ENCODE peak calls at places on chromosomes 16 and 17, in six cellular contexts. A is HL-60, E is esophagus muscularis mucosa, C is spleen, Z is breast epithelium, P is HepG2. R is an unnamed sample.

GRCh38 chr16:46555981-46556380 is 65.2 kb downstream of the SHCBP1 start:
- DNase-seq in A (no peak), E (no peak), C (no peak), Z (no peak), P (no peak), R (no peak)

GRCh38 chr17:14149751-14150150 is 80.4 kb downstream of the COX10 start:
- DNase-seq in A (no peak), E (no peak), C (no peak), Z (no peak), P (no peak), R (peak)

GRCh38 chr16:8675183-8676159 is 1.1 kb downstream of the ABAT start:
- DNase-seq in A (no peak), E (no peak), C (peak), Z (no peak), P (peak), R (no peak)

GRCh38 chr16:13909872-13910303 is 10.1 kb upstream of the ERCC4 start:
- DNase-seq in A (no peak), E (no peak), C (no peak), Z (no peak), P (peak), R (no peak)

GRCh38 chr16:59973966-59974365 is 1239.8 kb upstream of the GOT2 start:
- DNase-seq in A (no peak), E (no peak), C (no peak), Z (no peak), P (no peak), R (no peak)

GRCh38 chr17:1030684-1031557 is 34.0 kb downstream of the TIMM22 start:
- DNase-seq in A (no peak), E (no peak), C (no peak), Z (no peak), P (no peak), R (no peak)

GRCh38 chr16:69476920-69477418 is 52.5 kb downstream of the CYB5B start:
- DNase-seq in A (no peak), E (no peak), C (no peak), Z (no peak), P (peak), R (no peak)

GRCh38 chr16:53754938-53755910 is 51.3 kb downstream of the FTO start:
- DNase-seq in A (no peak), E (no peak), C (no peak), Z (no peak), P (no peak), R (peak)

GRCh38 chr16:82016964-82017363 is 5.7 kb upstream of the SDR42E1 start:
- DNase-seq in A (no peak), E (no peak), C (no peak), Z (no peak), P (no peak), R (no peak)

GRCh38 chr16:50530277-50531236 is 17.6 kb upstream of the NKD1 start:
- DNase-seq in A (no peak), E (peak), C (peak), Z (no peak), P (peak), R (no peak)

GRCh38 chr16:22787456-22788189 is 26.3 kb upstream of the HS3ST2 start:
- DNase-seq in A (peak), E (no peak), C (no peak), Z (no peak), P (no peak), R (peak)

GRCh38 chr16:11180489-11180888 is 75.5 kb downstream of the SOCS1 start:
- DNase-seq in A (no peak), E (no peak), C (no peak), Z (no peak), P (no peak), R (peak)

GRCh38 chr16:87468550-87468949 is 24.3 kb downstream of the ZCCHC14 start:
- DNase-seq in A (no peak), E (no peak), C (no peak), Z (no peak), P (no peak), R (no peak)

GRCh38 chr16:81586421-81586820 is 141.8 kb downstream of the CMIP start:
- DNase-seq in A (no peak), E (no peak), C (no peak), Z (no peak), P (no peak), R (no peak)

GRCh38 chr17:10072086-10072485 is 126.3 kb downstream of the GAS7 start:
- DNase-seq in A (no peak), E (no peak), C (no peak), Z (no peak), P (no peak), R (no peak)

GRCh38 chr16:20901441-20902112 is 1.0 kb downstream of the LYRM1 start:
- DNase-seq in A (no peak), E (no peak), C (peak), Z (peak), P (peak), R (peak)

GRCh38 chr16:71789136-71789535 is 19.5 kb downstream of the AP1G1 start:
- DNase-seq in A (no peak), E (no peak), C (no peak), Z (no peak), P (no peak), R (no peak)

GRCh38 chr16:4415538-4416199 is 727 bp downstream of the CORO7 start:
- DNase-seq in A (peak), E (no peak), C (peak), Z (no peak), P (peak), R (peak)

GRCh38 chr17:1331708-1332107 is 52.2 kb downstream of the TRARG1 start:
- DNase-seq in A (no peak), E (no peak), C (no peak), Z (no peak), P (no peak), R (no peak)

GRCh38 chr16:57999366-57999970 is 1.0 kb downstream of the ZNF319 start:
- DNase-seq in A (no peak), E (no peak), C (no peak), Z (no peak), P (peak), R (no peak)

GRCh38 chr16:54936086-54936978 is 5.7 kb downstream of the IRX5 start:
- DNase-seq in A (peak), E (peak), C (no peak), Z (no peak), P (no peak), R (no peak)

GRCh38 chr17:49519781-49520180 is 24.7 kb downstream of the NGFR start:
- DNase-seq in A (no peak), E (no peak), C (no peak), Z (peak), P (no peak), R (no peak)

GRCh38 chr16:68084504-68085258 is 489 bp upstream of the NFATC3 start:
- DNase-seq in A (peak), E (peak), C (peak), Z (peak), P (peak), R (peak)
- TF ChIP-seq POLR2AphosphoS5 in A (peak), E (peak), C (peak), Z (peak), P (peak), R (peak)

GRCh38 chr17:80826955-80827645 is 164.5 kb upstream of the CHMP6 start:
- DNase-seq in A (no peak), E (no peak), C (peak), Z (peak), P (no peak), R (no peak)

GRCh38 chr17:80826346-80826954 is 165.2 kb upstream of the CHMP6 start:
- DNase-seq in A (no peak), E (no peak), C (no peak), Z (peak), P (no peak), R (no peak)

GRCh38 chr17:80829166-80829813 is 162.4 kb upstream of the CHMP6 start:
- DNase-seq in A (no peak), E (no peak), C (no peak), Z (peak), P (no peak), R (no peak)

GRCh38 chr17:80825471-80826345 is 165.9 kb upstream of the CHMP6 start:
- DNase-seq in A (no peak), E (no peak), C (peak), Z (peak), P (no peak), R (no peak)

GRCh38 chr17:80827646-80828643 is 163.7 kb upstream of the CHMP6 start:
- DNase-seq in A (no peak), E (no peak), C (peak), Z (peak), P (no peak), R (no peak)
- TF ChIP-seq POLR2AphosphoS5 in A (no peak), E (no peak), C (no peak), Z (no peak), P (no peak), R (no peak)

DNA sequence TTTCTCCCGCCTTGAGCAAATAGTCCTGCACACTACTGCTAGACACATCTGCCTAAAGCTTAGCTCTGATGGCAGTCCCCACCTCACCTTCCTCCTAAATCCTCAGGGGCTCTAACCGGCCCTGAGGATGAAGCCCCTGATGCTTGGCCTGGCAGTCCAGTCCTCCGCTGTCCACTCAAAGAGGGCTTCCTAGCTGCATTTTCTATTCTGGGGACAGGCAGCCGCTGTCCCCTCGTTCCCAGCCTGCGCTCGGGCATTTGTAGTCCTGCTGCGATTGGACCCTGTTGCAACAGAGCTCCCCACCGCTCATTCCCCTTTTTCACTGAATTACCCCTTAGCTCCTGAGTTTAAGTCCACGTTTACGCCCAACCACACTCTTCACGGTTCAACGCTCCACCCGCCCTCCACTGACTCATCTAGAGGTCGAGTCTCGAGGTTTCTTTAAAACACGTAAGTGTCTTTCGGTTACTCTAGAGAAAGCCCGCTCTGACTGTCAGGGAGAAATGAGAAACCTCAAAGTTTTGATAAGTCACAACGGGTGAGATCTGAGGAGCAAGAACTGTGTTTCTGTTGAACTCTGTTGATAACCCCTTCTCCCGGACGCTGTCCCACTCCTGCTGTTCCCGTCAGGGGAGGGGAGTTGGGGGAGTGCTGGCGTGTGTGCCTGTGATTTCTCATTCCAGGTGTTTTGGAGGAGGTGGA is 4.5 kb downstream of the CCR7 start:
- DNase-seq in A (peak), E (peak), C (peak), Z (no peak), P (no peak), R (no peak)
- TF ChIP-seq POLR2AphosphoS5 in A (no peak), E (no peak), C (peak), Z (no peak), P (no peak), R (no peak)

GRCh38 chr16:29862383-29862883 is 593 bp downstream of the CDIPT start:
- DNase-seq in A (no peak), E (no peak), C (no peak), Z (no peak), P (no peak), R (peak)

GRCh38 chr16:29863669-29863984 is 601 bp upstream of the CDIPT start:
- DNase-seq in A (no peak), E (no peak), C (no peak), Z (no peak), P (no peak), R (no peak)

GRCh38 chr16:29864205-29864604 is 1.2 kb upstream of the CDIPT start:
- DNase-seq in A (no peak), E (no peak), C (no peak), Z (no peak), P (no peak), R (no peak)

GRCh38 chr16:29860218-29860617 is 2.8 kb downstream of the CDIPT start:
- DNase-seq in A (no peak), E (no peak), C (no peak), Z (no peak), P (no peak), R (no peak)

DNA sequence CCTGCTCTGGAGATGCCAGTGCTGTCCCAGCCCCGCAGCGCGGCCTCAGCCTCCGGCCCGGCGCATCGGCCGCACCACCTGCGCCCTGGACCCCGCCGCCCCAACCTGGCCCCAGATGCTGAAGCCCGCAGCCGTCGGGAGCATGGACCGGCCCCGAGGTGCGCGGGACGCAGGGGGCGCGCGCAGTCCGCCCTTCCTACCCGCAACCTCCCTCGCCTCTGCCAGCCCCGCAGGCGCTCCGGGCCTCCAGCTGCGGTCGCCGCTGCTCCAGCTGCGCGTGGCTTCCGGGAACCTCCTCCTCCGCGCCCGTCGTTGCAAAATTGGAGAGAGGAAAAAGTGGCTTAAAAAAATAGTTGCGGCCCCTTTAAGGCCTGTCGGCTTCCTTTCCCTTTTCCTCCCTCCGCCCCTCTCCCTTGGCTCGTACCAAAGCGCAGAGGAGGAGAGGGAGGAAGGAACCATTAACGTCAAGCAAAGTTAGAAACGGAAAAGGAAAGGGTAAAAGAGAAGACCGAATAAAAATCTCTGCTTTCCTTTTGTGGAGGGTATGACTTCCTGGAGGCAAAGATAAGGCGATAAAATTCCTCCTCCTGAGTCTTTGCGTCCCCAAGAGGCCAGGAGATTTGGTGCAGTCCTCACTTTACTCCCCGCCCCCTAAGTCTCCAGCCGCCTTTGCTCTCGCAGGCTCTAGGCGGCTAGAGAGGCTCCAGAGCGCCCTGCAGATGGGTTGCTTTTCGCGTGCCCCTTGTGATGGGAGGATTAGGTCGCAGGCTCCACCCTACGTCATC is at the start of gene CDIPT:
- DNase-seq in A (peak), E (peak), C (peak), Z (peak), P (peak), R (peak)
- TF ChIP-seq POLR2AphosphoS5 in A (peak), E (peak), C (peak), Z (peak), P (peak), R (peak)

GRCh38 chr16:84820305-84820684 is 510 bp downstream of the CRISPLD2 start:
- DNase-seq in A (no peak), E (no peak), C (no peak), Z (no peak), P (no peak), R (no peak)

GRCh38 chr16:84821179-84821578 is 1.4 kb downstream of the CRISPLD2 start:
- DNase-seq in A (no peak), E (no peak), C (no peak), Z (no peak), P (no peak), R (no peak)

GRCh38 chr16:84821728-84822676 is 2.2 kb downstream of the CRISPLD2 start:
- DNase-seq in A (no peak), E (no peak), C (no peak), Z (no peak), P (no peak), R (no peak)

GRCh38 chr16:84819644-84820304 is at the start of gene CRISPLD2:
- DNase-seq in A (peak), E (peak), C (peak), Z (peak), P (peak), R (peak)

GRCh38 chr16:84820771-84821170 is 986 bp downstream of the CRISPLD2 start:
- DNase-seq in A (no peak), E (no peak), C (no peak), Z (no peak), P (no peak), R (no peak)
- TF ChIP-seq POLR2AphosphoS5 in A (no peak), E (no peak), C (no peak), Z (no peak), P (no peak), R (no peak)

GRCh38 chr17:18987862-18988545 is 16.6 kb downstream of the FAM83G start:
- DNase-seq in A (no peak), E (no peak), C (no peak), Z (no peak), P (no peak), R (no peak)
- TF ChIP-seq POLR2AphosphoS5 in A (no peak), E (no peak), C (no peak), Z (no peak), P (no peak), R (no peak)

DNA sequence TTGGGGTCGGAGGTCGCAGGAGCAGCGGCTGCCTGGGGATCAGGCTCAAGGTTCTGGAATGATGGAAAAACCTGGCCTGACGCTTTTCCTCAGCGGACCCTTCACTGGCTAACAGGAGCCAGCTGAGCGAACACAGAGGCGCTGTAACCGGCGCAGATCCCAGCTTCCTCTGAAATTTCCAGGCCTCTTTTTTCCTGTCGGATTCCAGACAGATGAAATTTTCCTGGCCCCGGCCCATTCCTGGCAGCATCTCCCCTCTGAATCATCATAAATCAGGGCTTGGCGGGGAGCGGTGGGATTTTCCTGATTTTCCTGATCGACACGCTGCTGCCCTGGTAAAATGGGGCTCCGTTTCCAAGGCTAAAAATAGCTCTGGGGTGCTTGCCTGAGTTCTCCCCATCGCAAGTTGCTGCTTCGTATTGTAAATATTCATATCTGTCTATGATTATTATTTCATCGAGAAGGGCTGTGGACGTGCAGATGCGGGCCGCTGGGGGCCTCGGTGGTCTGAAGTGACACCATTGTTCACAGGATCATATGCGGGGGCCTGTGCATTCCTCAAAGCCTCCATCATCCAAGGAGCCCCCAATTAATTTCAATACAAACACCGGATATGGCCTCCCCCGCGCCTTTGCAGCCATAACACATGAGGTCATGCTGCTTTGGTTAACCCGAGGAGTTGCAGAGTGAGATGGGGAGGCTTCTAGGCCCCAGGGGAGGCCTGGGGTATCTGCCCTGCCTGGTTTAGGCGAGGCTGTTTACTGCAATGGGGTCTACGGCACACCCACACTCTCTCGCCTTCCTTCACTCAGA is 45.8 kb upstream of the ETV4 start:
- DNase-seq in A (no peak), E (peak), C (no peak), Z (peak), P (no peak), R (peak)
- TF ChIP-seq POLR2AphosphoS5 in A (no peak), E (peak), C (no peak), Z (peak), P (no peak), R (no peak)

GRCh38 chr16:88701541-88702363 is 4.5 kb downstream of the RNF166 start:
- DNase-seq in A (no peak), E (no peak), C (peak), Z (no peak), P (no peak), R (no peak)

GRCh38 chr16:88705076-88705684 is 1.0 kb downstream of the RNF166 start:
- DNase-seq in A (no peak), E (no peak), C (peak), Z (no peak), P (no peak), R (peak)

GRCh38 chr16:88705746-88706287 is 391 bp downstream of the RNF166 start:
- DNase-seq in A (no peak), E (no peak), C (peak), Z (no peak), P (no peak), R (peak)

GRCh38 chr16:88702364-88703210 is 3.6 kb downstream of the RNF166 start:
- DNase-seq in A (no peak), E (no peak), C (peak), Z (no peak), P (no peak), R (no peak)

DNA sequence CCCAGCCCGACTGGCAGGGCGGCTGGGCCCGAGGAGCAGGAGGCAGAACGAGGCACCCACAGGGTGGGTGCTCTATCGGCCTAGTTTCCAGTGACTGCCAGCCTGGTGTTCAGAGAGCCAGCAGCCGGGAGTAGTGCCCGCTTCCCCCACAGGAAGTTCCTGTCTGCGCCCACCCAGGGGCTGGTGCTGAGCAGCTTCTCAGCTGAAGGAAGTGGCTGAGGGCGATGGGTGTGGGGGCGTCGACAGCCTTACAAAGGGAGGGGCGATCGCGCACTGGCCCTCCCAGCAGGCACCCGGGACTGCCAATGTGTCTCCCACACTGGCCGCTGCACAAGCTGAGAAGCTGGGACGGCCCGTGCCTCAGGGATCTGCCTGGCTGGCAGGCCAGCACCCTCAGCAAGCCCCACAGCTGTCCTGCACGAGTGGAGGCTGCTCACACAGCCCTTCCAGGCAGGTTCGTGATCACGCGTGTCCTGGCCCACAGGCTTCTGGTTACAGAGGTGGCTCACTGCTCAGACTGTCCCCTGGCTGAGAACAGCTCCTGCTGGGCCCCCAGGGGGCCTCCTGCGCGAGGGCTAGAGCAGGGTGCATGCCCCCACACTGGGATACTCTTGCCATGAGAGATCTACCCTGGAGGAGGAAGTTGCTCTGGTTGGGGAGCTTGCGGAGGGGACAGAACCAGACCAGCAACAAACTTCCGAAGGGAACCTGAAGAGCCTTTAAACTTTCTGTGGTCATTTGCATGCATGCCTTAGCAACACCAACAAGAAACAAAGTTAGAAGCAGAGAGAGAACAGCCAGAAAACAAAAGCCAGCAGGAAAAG is 2.5 kb downstream of the RNF166 start:
- DNase-seq in A (peak), E (no peak), C (peak), Z (no peak), P (no peak), R (peak)
- TF ChIP-seq POLR2AphosphoS5 in A (peak), E (no peak), C (peak), Z (no peak), P (no peak), R (no peak)

R was measured in transverse colon.